ENCODE peak calls at places on chromosomes 5 and 9, in six cellular contexts. R is Ammon's horn, U is COR-L47, G is SJSA1, Y is non-pigmented ciliary epithelial cell, F is posterior cingulate gyrus. W is an unnamed sample.

GRCh38 chr5:5638193-5638592 is 215.7 kb downstream of the ICE1 start:
- DNase-seq in Y (no peak), F (no peak), G (peak), R (no peak), U (no peak), W (no peak)

GRCh38 chr5:87120518-87121314 is 147.0 kb upstream of the RASA1 start:
- DNase-seq in Y (peak), R (no peak), G (peak), F (no peak), U (no peak), W (peak)

GRCh38 chr5:58447231-58447630 is 12.7 kb downstream of the PLK2 start:
- DNase-seq in G (no peak), R (no peak), Y (no peak), U (no peak), F (no peak), W (peak)

GRCh38 chr5:18010053-18010452 is 375.8 kb downstream of the TAF11L14 start:
- DNase-seq in U (no peak), F (no peak), G (no peak), R (no peak), Y (no peak), W (no peak)

GRCh38 chr9:23768861-23769260 is 57.2 kb downstream of the ELAVL2 start:
- DNase-seq in U (no peak), F (no peak), G (no peak), Y (no peak), R (no peak), W (no peak)

GRCh38 chr9:3337515-3337914 is 188.3 kb downstream of the RFX3 start:
- DNase-seq in G (no peak), Y (no peak), F (no peak), R (peak), U (no peak), W (peak)

GRCh38 chr9:131546336-131547084 is 1.2 kb downstream of the PRRT1B start:
- DNase-seq in G (peak), U (no peak), F (peak), R (no peak), Y (no peak), W (peak)

GRCh38 chr9:97981828-97982164 is 1.3 kb upstream of the ANP32B start:
- DNase-seq in R (no peak), G (no peak), U (no peak), F (no peak), Y (no peak), W (no peak)

GRCh38 chr5:17694922-17695321 is 60.7 kb downstream of the TAF11L14 start:
- DNase-seq in F (no peak), U (no peak), Y (no peak), G (no peak), R (no peak), W (peak)

GRCh38 chr5:380701-381309 is 59.3 kb downstream of the AHRR start:
- DNase-seq in F (peak), G (no peak), Y (no peak), U (no peak), R (no peak), W (peak)

GRCh38 chr9:133142657-133143592 is 20.8 kb downstream of the GBGT1 start:
- DNase-seq in F (no peak), R (no peak), U (no peak), Y (no peak), G (no peak), W (no peak)

GRCh38 chr5:337565-338130 is 16.1 kb downstream of the AHRR start:
- DNase-seq in U (no peak), Y (no peak), R (no peak), F (no peak), G (peak), W (peak)

GRCh38 chr5:5473224-5473623 is 50.7 kb downstream of the ICE1 start:
- DNase-seq in U (no peak), Y (no peak), F (no peak), G (no peak), R (no peak), W (peak)

GRCh38 chr5:76700571-76700970 is 15.4 kb upstream of the F2R start:
- DNase-seq in U (no peak), Y (no peak), R (no peak), F (no peak), G (no peak), W (no peak)

GRCh38 chr5:53416144-53416730 is 64.2 kb upstream of the FST start:
- DNase-seq in U (no peak), R (peak), G (no peak), Y (no peak), F (no peak), W (no peak)